ENCODE peak calls at places on chromosomes 16 and 17, in four cellular contexts. I is stimulated activated CD4-positive, alpha-beta T cell treated with anti-CD3 and anti-CD28 coated beads, Interleukin-2, amount 100 ng/mL, for 24 hours; Y is naive B cell; R is A549. Z is an unnamed sample.

GRCh38 chr16:2842340-2843000 is 12.4 kb downstream of the ZG16B start:
- DNase-seq in I (peak), Y (no peak), R (peak), Z (peak)

GRCh38 chr17:10061131-10061581 is 137.2 kb downstream of the GAS7 start:
- DNase-seq in I (no peak), Y (no peak), R (no peak), Z (no peak)

GRCh38 chr17:70317416-70317815 is 148.1 kb downstream of the KCNJ2 start:
- DNase-seq in I (no peak), Y (no peak), R (no peak), Z (no peak)

GRCh38 chr16:11049396-11050059 is 105.2 kb downstream of the CLEC16A start:
- DNase-seq in I (no peak), Y (no peak), R (peak), Z (peak)

GRCh38 chr17:74379495-74380085 is 12.3 kb downstream of the GPR142 start:
- DNase-seq in I (peak), Y (peak), R (peak), Z (peak)

GRCh38 chr16:84864266-84864955 is 44.6 kb downstream of the CRISPLD2 start:
- DNase-seq in I (no peak), Y (no peak), R (no peak), Z (no peak)

GRCh38 chr17:76585649-76586593 is at the start of gene ST6GALNAC2:
- DNase-seq in I (peak), Y (peak), R (peak), Z (peak)

GRCh38 chr17:1109606-1110523 is 69.9 kb downstream of the ABR start:
- DNase-seq in I (peak), Y (peak), R (peak), Z (peak)

GRCh38 chr16:80664798-80665197 is 124.0 kb downstream of the DYNLRB2 start:
- DNase-seq in I (no peak), Y (no peak), R (no peak), Z (no peak)

GRCh38 chr16:85350973-85351372 is 238.7 kb upstream of the CIBAR2 start:
- DNase-seq in I (no peak), Y (no peak), R (peak), Z (peak)

GRCh38 chr17:50668025-50668837 is 33.5 kb downstream of the ABCC3 start:
- DNase-seq in I (no peak), Y (no peak), R (peak), Z (no peak)

GRCh38 chr17:72811976-72812687 is 280.4 kb downstream of the SLC39A11 start:
- DNase-seq in I (no peak), Y (no peak), R (no peak), Z (no peak)